ENCODE peak calls at places on chromosomes 3 and 15, in six cellular contexts. One of them, this sample, is unnamed. For H3K27me3 and H3K4me1, the result is how much of the 10 kb centered on the place peaks cover.

GRCh38 chr3:160695906-160696305 is 18.9 kb downstream of the ARL14 start:
- DNase-seq in H9: no peak
- DNase-seq in Peyer's patch: no peak
- DNase-seq in neural progenitor cell: no peak
- DNase-seq in spleen: no peak
- DNase-seq in PC-3: no peak
- DNase-seq in this sample: no peak

GRCh38 chr3:127073931-127074820 is 91.3 kb downstream of the PLXNA1 start:
- DNase-seq in H9: no peak
- DNase-seq in Peyer's patch: peak
- DNase-seq in neural progenitor cell: no peak
- DNase-seq in spleen: peak
- DNase-seq in PC-3: peak
- DNase-seq in this sample: peak

GRCh38 chr3:125683067-125683844 is 88.0 kb upstream of the OSBPL11 start:
- DNase-seq in H9: no peak
- DNase-seq in Peyer's patch: no peak
- DNase-seq in neural progenitor cell: no peak
- DNase-seq in spleen: no peak
- DNase-seq in PC-3: no peak
- DNase-seq in this sample: no peak

GRCh38 chr15:41512512-41513281 is 930 bp downstream of the LTK start:
- DNase-seq in H9: no peak
- DNase-seq in Peyer's patch: peak
- DNase-seq in neural progenitor cell: peak
- DNase-seq in spleen: peak
- DNase-seq in PC-3: no peak
- DNase-seq in this sample: no peak

GRCh38 chr3:43071313-43071893 is 34.5 kb downstream of the POMGNT2 start:
- DNase-seq in H9: peak
- DNase-seq in Peyer's patch: no peak
- DNase-seq in neural progenitor cell: peak
- DNase-seq in spleen: no peak
- DNase-seq in PC-3: peak
- DNase-seq in this sample: no peak

GRCh38 chr3:149489060-149489690 is 14.7 kb downstream of the TM4SF4 start:
- DNase-seq in H9: peak
- DNase-seq in Peyer's patch: no peak
- DNase-seq in neural progenitor cell: peak
- DNase-seq in spleen: no peak
- DNase-seq in PC-3: peak
- DNase-seq in this sample: no peak

GRCh38 chr3:160296591-160296990 is 71.4 kb downstream of the C3orf80 start:
- DNase-seq in H9: no peak
- DNase-seq in Peyer's patch: no peak
- DNase-seq in neural progenitor cell: no peak
- DNase-seq in spleen: no peak
- DNase-seq in PC-3: no peak
- DNase-seq in this sample: no peak

GRCh38 chr3:129665024-129665768 is 58.7 kb upstream of the PLXND1 start:
- DNase-seq in H9: no peak
- DNase-seq in Peyer's patch: no peak
- DNase-seq in neural progenitor cell: no peak
- DNase-seq in spleen: no peak
- DNase-seq in PC-3: peak
- DNase-seq in this sample: no peak

GRCh38 chr3:60588806-60589205 is 662.4 kb downstream of the FHIT start:
- DNase-seq in H9: no peak
- DNase-seq in Peyer's patch: no peak
- DNase-seq in neural progenitor cell: no peak
- DNase-seq in spleen: no peak
- DNase-seq in PC-3: peak
- DNase-seq in this sample: peak

GRCh38 chr3:105707009-105707408 is 161.8 kb downstream of the CBLB start:
- DNase-seq in H9: no peak
- DNase-seq in Peyer's patch: no peak
- DNase-seq in neural progenitor cell: no peak
- DNase-seq in spleen: no peak
- DNase-seq in PC-3: no peak
- DNase-seq in this sample: no peak

GRCh38 chr3:100231668-100232067 is 29.1 kb upstream of the TBC1D23 start:
- DNase-seq in H9: no peak
- DNase-seq in Peyer's patch: no peak
- DNase-seq in neural progenitor cell: no peak
- DNase-seq in spleen: no peak
- DNase-seq in PC-3: peak
- DNase-seq in this sample: no peak

GRCh38 chr15:100430381-100430780 is 88.6 kb upstream of the ADAMTS17 start:
- DNase-seq in H9: no peak
- DNase-seq in Peyer's patch: no peak
- DNase-seq in neural progenitor cell: no peak
- DNase-seq in spleen: no peak
- DNase-seq in PC-3: no peak
- DNase-seq in this sample: no peak

GRCh38 chr3:155416500-155417118 is 123.1 kb upstream of the STRIT1 start:
- DNase-seq in H9: no peak
- DNase-seq in Peyer's patch: no peak
- DNase-seq in neural progenitor cell: no peak
- DNase-seq in spleen: no peak
- DNase-seq in PC-3: peak
- DNase-seq in this sample: peak

GRCh38 chr3:50264389-50264963 is 4.5 kb upstream of the SEMA3B start:
- DNase-seq in H9: peak
- DNase-seq in Peyer's patch: peak
- DNase-seq in neural progenitor cell: peak
- DNase-seq in spleen: no peak
- DNase-seq in PC-3: peak
- DNase-seq in this sample: peak

GRCh38 chr3:32288819-32289218 is 50.3 kb downstream of the CMTM8 start:
- DNase-seq in H9: no peak
- DNase-seq in Peyer's patch: no peak
- DNase-seq in neural progenitor cell: no peak
- DNase-seq in spleen: no peak
- DNase-seq in PC-3: no peak
- DNase-seq in this sample: no peak

GRCh38 chr3:30142946-30143345 is 463.5 kb upstream of the TGFBR2 start:
- DNase-seq in H9: no peak
- DNase-seq in Peyer's patch: no peak
- DNase-seq in neural progenitor cell: no peak
- DNase-seq in spleen: no peak
- DNase-seq in PC-3: no peak
- DNase-seq in this sample: no peak

GRCh38 chr3:9349321-9350117 is 13.3 kb upstream of the THUMPD3 start:
- DNase-seq in H9: no peak
- DNase-seq in Peyer's patch: no peak
- DNase-seq in neural progenitor cell: peak
- DNase-seq in spleen: no peak
- DNase-seq in PC-3: peak
- DNase-seq in this sample: no peak

GRCh38 chr15:37893309-37893708 is 41.1 kb upstream of the TMCO5A start:
- DNase-seq in H9: no peak
- DNase-seq in Peyer's patch: no peak
- DNase-seq in neural progenitor cell: no peak
- DNase-seq in spleen: no peak
- DNase-seq in PC-3: no peak
- DNase-seq in this sample: no peak

GRCh38 chr3:194130807-194131589 is 5.0 kb upstream of the HES1 start:
- DNase-seq in H9: no peak
- DNase-seq in Peyer's patch: peak
- DNase-seq in neural progenitor cell: peak
- DNase-seq in spleen: no peak
- DNase-seq in PC-3: peak
- DNase-seq in this sample: no peak

GRCh38 chr3:154018100-154018696 is 103.0 kb upstream of the ARHGEF26 start:
- DNase-seq in H9: peak
- DNase-seq in Peyer's patch: peak
- DNase-seq in neural progenitor cell: peak
- DNase-seq in spleen: peak
- DNase-seq in PC-3: peak
- DNase-seq in this sample: no peak

GRCh38 chr15:63234479-63234878 is 42.9 kb upstream of the APH1B start:
- DNase-seq in H9: no peak
- DNase-seq in Peyer's patch: peak
- DNase-seq in neural progenitor cell: no peak
- DNase-seq in spleen: no peak
- DNase-seq in PC-3: peak
- DNase-seq in this sample: no peak

GRCh38 chr15:69017978-69018377 is 3.5 kb downstream of the NOX5 start:
- DNase-seq in H9: no peak
- DNase-seq in Peyer's patch: no peak
- DNase-seq in neural progenitor cell: no peak
- DNase-seq in spleen: no peak
- DNase-seq in PC-3: no peak
- DNase-seq in this sample: no peak

GRCh38 chr3:191686626-191687025 is 225.7 kb downstream of the PYDC2 start:
- DNase-seq in H9: no peak
- DNase-seq in Peyer's patch: no peak
- DNase-seq in neural progenitor cell: no peak
- DNase-seq in spleen: no peak
- DNase-seq in PC-3: no peak
- DNase-seq in this sample: no peak

GRCh38 chr15:40421246-40422157 is 15.9 kb downstream of the IVD start:
- DNase-seq in H9: peak
- DNase-seq in Peyer's patch: peak
- DNase-seq in neural progenitor cell: peak
- DNase-seq in spleen: peak
- DNase-seq in PC-3: peak
- DNase-seq in this sample: no peak

GRCh38 chr15:38084289-38084688 is 149.8 kb downstream of the TMCO5A start:
- DNase-seq in H9: no peak
- DNase-seq in Peyer's patch: no peak
- DNase-seq in neural progenitor cell: no peak
- DNase-seq in spleen: no peak
- DNase-seq in PC-3: peak
- DNase-seq in this sample: no peak

GRCh38 chr15:36156855-36157521 is 422.4 kb upstream of the CDIN1 start:
- DNase-seq in H9: no peak
- DNase-seq in Peyer's patch: peak
- DNase-seq in neural progenitor cell: no peak
- DNase-seq in spleen: no peak
- DNase-seq in PC-3: peak
- DNase-seq in this sample: no peak

GRCh38 chr15:34927726-34928125 is 41.8 kb downstream of the AQR start:
- DNase-seq in H9: no peak
- DNase-seq in Peyer's patch: no peak
- DNase-seq in neural progenitor cell: no peak
- DNase-seq in spleen: no peak
- DNase-seq in PC-3: peak
- DNase-seq in this sample: no peak

GRCh38 chr3:135491478-135491877 is 474.1 kb upstream of the PPP2R3A start:
- DNase-seq in H9: no peak
- DNase-seq in Peyer's patch: no peak
- DNase-seq in neural progenitor cell: peak
- DNase-seq in spleen: no peak
- DNase-seq in PC-3: no peak
- DNase-seq in this sample: no peak

GRCh38 chr3:113035387-113035982 is 44.7 kb downstream of the GTPBP8 start:
- DNase-seq in H9: peak
- DNase-seq in Peyer's patch: no peak
- DNase-seq in neural progenitor cell: peak
- DNase-seq in spleen: no peak
- DNase-seq in PC-3: peak
- DNase-seq in this sample: no peak

GRCh38 chr3:24829011-24829581 is 334.4 kb upstream of the THRB start:
- DNase-seq in H9: peak
- DNase-seq in Peyer's patch: peak
- DNase-seq in neural progenitor cell: peak
- DNase-seq in spleen: peak
- DNase-seq in PC-3: no peak
- DNase-seq in this sample: no peak

GRCh38 chr15:99967841-99968371 is 234.7 kb upstream of the LYSMD4 start:
- DNase-seq in H9: no peak
- DNase-seq in Peyer's patch: peak
- DNase-seq in neural progenitor cell: no peak
- DNase-seq in spleen: peak
- DNase-seq in PC-3: peak
- DNase-seq in this sample: peak

GRCh38 chr3:101963902-101964362 is 114.6 kb downstream of the NFKBIZ start:
- DNase-seq in H9: no peak
- DNase-seq in Peyer's patch: no peak
- DNase-seq in neural progenitor cell: no peak
- DNase-seq in spleen: no peak
- DNase-seq in PC-3: peak
- DNase-seq in this sample: no peak
- H3K27me3 ChIP-seq in H9: under half
- H3K27me3 ChIP-seq in Peyer's patch: under half
- H3K27me3 ChIP-seq in neural progenitor cell: under half
- H3K27me3 ChIP-seq in spleen: under half
- H3K27me3 ChIP-seq in PC-3: under half
- H3K27me3 ChIP-seq in this sample: under half

GRCh38 chr3:12656193-12656592 is 7.7 kb downstream of the RAF1 start:
- DNase-seq in H9: no peak
- DNase-seq in Peyer's patch: no peak
- DNase-seq in neural progenitor cell: no peak
- DNase-seq in spleen: no peak
- DNase-seq in PC-3: peak
- DNase-seq in this sample: no peak
- H3K4me1 ChIP-seq in H9: under half
- H3K4me1 ChIP-seq in Peyer's patch: under half
- H3K4me1 ChIP-seq in neural progenitor cell: under half
- H3K4me1 ChIP-seq in spleen: half or more
- H3K4me1 ChIP-seq in PC-3: under half
- H3K4me1 ChIP-seq in this sample: under half

GRCh38 chr3:54243262-54243931 is 121.0 kb downstream of the CACNA2D3 start:
- DNase-seq in H9: no peak
- DNase-seq in Peyer's patch: no peak
- DNase-seq in neural progenitor cell: no peak
- DNase-seq in spleen: no peak
- DNase-seq in PC-3: peak
- DNase-seq in this sample: no peak
- TF ChIP-seq CTCF in H9: peak
- TF ChIP-seq CTCF in Peyer's patch: no peak
- TF ChIP-seq CTCF in neural progenitor cell: no peak
- TF ChIP-seq CTCF in spleen: no peak
- TF ChIP-seq CTCF in PC-3: no peak
- TF ChIP-seq CTCF in this sample: no peak

GRCh38 chr3:38648659-38649499 is 608 bp downstream of the SCN5A start:
- DNase-seq in H9: peak
- DNase-seq in Peyer's patch: no peak
- DNase-seq in neural progenitor cell: no peak
- DNase-seq in spleen: no peak
- DNase-seq in PC-3: no peak
- DNase-seq in this sample: no peak

GRCh38 chr3:38651153-38651789 is 1.8 kb upstream of the SCN5A start:
- DNase-seq in H9: peak
- DNase-seq in Peyer's patch: peak
- DNase-seq in neural progenitor cell: peak
- DNase-seq in spleen: peak
- DNase-seq in PC-3: peak
- DNase-seq in this sample: no peak

GRCh38 chr3:38650248-38650940 is 907 bp upstream of the SCN5A start:
- DNase-seq in H9: peak
- DNase-seq in Peyer's patch: no peak
- DNase-seq in neural progenitor cell: no peak
- DNase-seq in spleen: no peak
- DNase-seq in PC-3: no peak
- DNase-seq in this sample: no peak

GRCh38 chr3:38648024-38648658 is 1.3 kb downstream of the SCN5A start:
- DNase-seq in H9: peak
- DNase-seq in Peyer's patch: no peak
- DNase-seq in neural progenitor cell: no peak
- DNase-seq in spleen: no peak
- DNase-seq in PC-3: no peak
- DNase-seq in this sample: no peak

GRCh38 chr3:38649500-38650247 is at the start of gene SCN5A:
- DNase-seq in H9: peak
- DNase-seq in Peyer's patch: peak
- DNase-seq in neural progenitor cell: peak
- DNase-seq in spleen: peak
- DNase-seq in PC-3: peak
- DNase-seq in this sample: no peak
- H3K27me3 ChIP-seq in H9: under half
- H3K27me3 ChIP-seq in Peyer's patch: under half
- H3K27me3 ChIP-seq in neural progenitor cell: half or more
- H3K27me3 ChIP-seq in spleen: under half
- H3K27me3 ChIP-seq in PC-3: half or more
- H3K27me3 ChIP-seq in this sample: under half

This sample was measured in RWPE2.